ENCODE peak calls at places on chromosome 5, in six cellular contexts. Q is NAMALWA, A is BJ, Y is WTC11, M is MCF 10A, T is mesendoderm. N is an unnamed sample.

GRCh38 chr5:95959051-95959963 is 2.3 kb downstream of the ELL2 start:
- DNase-seq in Q (peak; percentile 19), A (no peak), Y (no peak), M (peak; percentile 18), T (no peak), N (no peak)

GRCh38 chr5:172854451-172854871 is 20.4 kb downstream of the ERGIC1 start:
- DNase-seq in Q (no peak), A (no peak), Y (no peak), M (peak; percentile 44), T (no peak), N (no peak)

GRCh38 chr5:51684794-51685355 is 301.6 kb downstream of the ISL1 start:
- DNase-seq in Q (no peak), A (no peak), Y (no peak), M (peak; percentile 8), T (no peak), N (no peak)

GRCh38 chr5:124456244-124456643 is 290.2 kb downstream of the ZNF608 start:
- DNase-seq in Q (no peak), A (no peak), Y (no peak), M (no peak), T (no peak), N (no peak)

GRCh38 chr5:10329808-10330481 is 22.2 kb upstream of the CMBL start:
- DNase-seq in Q (no peak), A (peak; percentile 94), Y (no peak), M (peak; percentile 62), T (no peak), N (no peak)

GRCh38 chr5:108101816-108102215 is 280.1 kb downstream of the FBXL17 start:
- DNase-seq in Q (no peak), A (no peak), Y (no peak), M (no peak), T (no peak), N (no peak)

GRCh38 chr5:148561712-148562365 is 92.5 kb downstream of the HTR4 start:
- DNase-seq in Q (no peak), A (no peak), Y (no peak), M (no peak), T (no peak), N (no peak)

GRCh38 chr5:141958113-141958512 is at the start of gene PCDH12:
- DNase-seq in Q (no peak), A (no peak), Y (peak; percentile 31), M (no peak), T (peak; percentile 67), N (peak; percentile 39)

GRCh38 chr5:126499742-126500396 is 76.7 kb downstream of the GRAMD2B start:
- DNase-seq in Q (peak; percentile 73), A (no peak), Y (no peak), M (peak; percentile 62), T (peak; percentile 65), N (peak; percentile 61)

GRCh38 chr5:11620172-11620571 is 284.1 kb downstream of the CTNND2 start:
- DNase-seq in Q (no peak), A (no peak), Y (no peak), M (no peak), T (no peak), N (no peak)

GRCh38 chr5:61675015-61675692 is 343.1 kb downstream of the ZSWIM6 start:
- DNase-seq in Q (no peak), A (no peak), Y (no peak), M (no peak), T (peak; percentile 50), N (peak; percentile 4)

GRCh38 chr5:14741721-14742426 is 77.4 kb downstream of the OTULIN start:
- DNase-seq in Q (no peak), A (no peak), Y (no peak), M (no peak), T (no peak), N (no peak)